ENCODE peak calls at places on chromosomes 4 and X, in four cellular contexts. P is A549, G is HepG2, B is K562. S is an unnamed sample.

GRCh38 chrX:45749375-45749774 is 548.7 kb upstream of the DIPK2B start:
- DNase-seq in P (no peak), G (no peak), B (no peak), S (no peak)

GRCh38 chr4:161664740-161665139 is 499.1 kb downstream of the FSTL5 start:
- DNase-seq in P (no peak), G (no peak), B (peak), S (no peak)

GRCh38 chr4:140242357-140243284 is 88.6 kb upstream of the MAML3 start:
- DNase-seq in P (no peak), G (no peak), B (no peak), S (no peak)

GRCh38 chr4:2798399-2799301 is 5.8 kb downstream of the SH3BP2 start:
- DNase-seq in P (no peak), G (no peak), B (no peak), S (no peak)

GRCh38 chr4:187664011-187664410 is 331.6 kb upstream of the ZFP42 start:
- DNase-seq in P (no peak), G (no peak), B (no peak), S (no peak)

GRCh38 chrX:103356023-103356798 is at the start of gene TCEAL9:
- DNase-seq in P (peak), G (peak), B (peak), S (peak)

GRCh38 chr4:33395731-33396485 is 2675.7 kb downstream of the PCDH7 start:
- DNase-seq in P (no peak), G (no peak), B (no peak), S (no peak)

GRCh38 chrX:153829799-153830631 is at the start of gene PDZD4:
- DNase-seq in P (no peak), G (no peak), B (no peak), S (peak)

GRCh38 chr4:63728480-63729177 is 680.6 kb downstream of the TECRL start:
- DNase-seq in P (no peak), G (no peak), B (no peak), S (peak)

GRCh38 chr4:5798946-5799345 is 87.9 kb downstream of the EVC start:
- DNase-seq in P (no peak), G (no peak), B (no peak), S (no peak)

GRCh38 chrX:69262036-69262905 is 97.0 kb upstream of the PJA1 start:
- DNase-seq in P (no peak), G (no peak), B (no peak), S (no peak)

GRCh38 chr4:72112514-72113156 is 80.8 kb downstream of the NPFFR2 start:
- DNase-seq in P (peak), G (peak), B (peak), S (no peak)

GRCh38 chrX:19361701-19362100 is 18.0 kb downstream of the PDHA1 start:
- DNase-seq in P (no peak), G (no peak), B (no peak), S (no peak)

GRCh38 chrX:153646620-153647373 is at the start of gene DUSP9:
- DNase-seq in P (peak), G (peak), B (peak), S (peak)

GRCh38 chr4:85724801-85725548 is 250.0 kb downstream of the ARHGAP24 start:
- DNase-seq in P (no peak), G (no peak), B (no peak), S (no peak)

GRCh38 chrX:1242901-1243402 is 25.7 kb upstream of the CSF2RA start:
- DNase-seq in P (peak), G (no peak), B (no peak), S (no peak)

GRCh38 chrX:100895365-100896075 is 21.4 kb upstream of the NOX1 start:
- DNase-seq in P (peak), G (peak), B (peak), S (peak)

GRCh38 chr4:165842684-165843083 is 30.4 kb upstream of the TLL1 start:
- DNase-seq in P (no peak), G (no peak), B (no peak), S (no peak)

GRCh38 chr4:14313757-14314156 is 686.2 kb upstream of the BOD1L1 start:
- DNase-seq in P (no peak), G (no peak), B (no peak), S (no peak)

GRCh38 chr4:6962211-6963041 is 52.8 kb downstream of the TBC1D14 start:
- DNase-seq in P (no peak), G (no peak), B (no peak), S (no peak)

GRCh38 chr4:58050439-58050838 is 940.3 kb upstream of the IGFBP7 start:
- DNase-seq in P (no peak), G (no peak), B (no peak), S (no peak)

GRCh38 chr4:186144180-186144579 is 39.7 kb downstream of the FAM149A start:
- DNase-seq in P (peak), G (no peak), B (no peak), S (no peak)

GRCh38 chr4:73452953-73453700 is 17.1 kb downstream of the AFP start:
- DNase-seq in P (no peak), G (peak), B (no peak), S (no peak)

GRCh38 chr4:2812985-2813384 is 20.1 kb downstream of the SH3BP2 start:
- DNase-seq in P (no peak), G (no peak), B (no peak), S (no peak)

GRCh38 chrX:39767446-39767845 is 330.3 kb downstream of the BCOR start:
- DNase-seq in P (no peak), G (no peak), B (no peak), S (no peak)

GRCh38 chr4:21490682-21491081 is 457.9 kb downstream of the KCNIP4 start:
- DNase-seq in P (no peak), G (no peak), B (no peak), S (no peak)

GRCh38 chr4:97984545-97985131 is 158.6 kb downstream of the STPG2 start:
- DNase-seq in P (peak), G (no peak), B (peak), S (peak)

GRCh38 chr4:173025131-173025530 is 143.5 kb upstream of the GALNT7 start:
- DNase-seq in P (peak), G (peak), B (peak), S (peak)

GRCh38 chr4:166670341-166670740 is 564.0 kb downstream of the SPOCK3 start:
- DNase-seq in P (no peak), G (no peak), B (no peak), S (no peak)

GRCh38 chr4:84258905-84259830 is 239.9 kb downstream of the NKX6-1 start:
- DNase-seq in P (peak), G (peak), B (peak), S (no peak)

GRCh38 chrX:41335590-41336331 is 1.8 kb downstream of the DDX3X start:
- DNase-seq in P (no peak), G (no peak), B (no peak), S (no peak)

GRCh38 chr4:161252520-161253141 is 911.2 kb downstream of the FSTL5 start:
- DNase-seq in P (peak), G (peak), B (peak), S (no peak)

GRCh38 chrX:154021131-154021611 is 1.5 kb upstream of the IRAK1 start:
- DNase-seq in P (no peak), G (no peak), B (peak), S (no peak)

GRCh38 chrX:132676102-132676501 is 187.3 kb upstream of the MBNL3 start:
- DNase-seq in P (no peak), G (no peak), B (no peak), S (peak)

GRCh38 chrX:3026074-3026588 is 15.1 kb upstream of the ARSF start:
- DNase-seq in P (no peak), G (no peak), B (no peak), S (no peak)

GRCh38 chr4:118398226-118399090 is 45.7 kb upstream of the PRSS12 start:
- DNase-seq in P (no peak), G (no peak), B (no peak), S (no peak)

GRCh38 chrX:13216139-13216538 is 103.7 kb downstream of the ATXN3L start:
- DNase-seq in P (no peak), G (no peak), B (no peak), S (no peak)

GRCh38 chr4:8215001-8215427 is 15.9 kb downstream of the SH3TC1 start:
- DNase-seq in P (no peak), G (no peak), B (no peak), S (no peak)

GRCh38 chrX:120559799-120560198 is 963 bp downstream of the CUL4B start:
- DNase-seq in P (no peak), G (no peak), B (peak), S (no peak)
- TF ChIP-seq HMGXB4 in P (no peak), G (no peak), B (no peak), S (no peak)

GRCh38 chr4:40909363-40909876 is 159.7 kb downstream of the NSUN7 start:
- DNase-seq in P (no peak), G (no peak), B (no peak), S (no peak)
- TF ChIP-seq JUN in P (no peak), G (no peak), B (no peak), S (no peak)

GRCh38 chr4:59712474-59712873 is 1487.7 kb upstream of the ADGRL3 start:
- DNase-seq in P (no peak), G (no peak), B (no peak), S (no peak)
- TF ChIP-seq HMGXB4 in P (no peak), G (no peak), B (no peak), S (no peak)

GRCh38 chr4:150238591-150238990 is 160.3 kb downstream of the DCLK2 start:
- DNase-seq in P (no peak), G (no peak), B (no peak), S (no peak)

GRCh38 chr4:150240011-150240410 is 161.8 kb downstream of the DCLK2 start:
- DNase-seq in P (no peak), G (no peak), B (no peak), S (no peak)

GRCh38 chr4:150243932-150244331 is 165.7 kb downstream of the DCLK2 start:
- DNase-seq in P (no peak), G (no peak), B (no peak), S (no peak)

GRCh38 chr4:150244600-150244999 is 166.4 kb downstream of the DCLK2 start:
- DNase-seq in P (peak), G (no peak), B (no peak), S (no peak)

DNA sequence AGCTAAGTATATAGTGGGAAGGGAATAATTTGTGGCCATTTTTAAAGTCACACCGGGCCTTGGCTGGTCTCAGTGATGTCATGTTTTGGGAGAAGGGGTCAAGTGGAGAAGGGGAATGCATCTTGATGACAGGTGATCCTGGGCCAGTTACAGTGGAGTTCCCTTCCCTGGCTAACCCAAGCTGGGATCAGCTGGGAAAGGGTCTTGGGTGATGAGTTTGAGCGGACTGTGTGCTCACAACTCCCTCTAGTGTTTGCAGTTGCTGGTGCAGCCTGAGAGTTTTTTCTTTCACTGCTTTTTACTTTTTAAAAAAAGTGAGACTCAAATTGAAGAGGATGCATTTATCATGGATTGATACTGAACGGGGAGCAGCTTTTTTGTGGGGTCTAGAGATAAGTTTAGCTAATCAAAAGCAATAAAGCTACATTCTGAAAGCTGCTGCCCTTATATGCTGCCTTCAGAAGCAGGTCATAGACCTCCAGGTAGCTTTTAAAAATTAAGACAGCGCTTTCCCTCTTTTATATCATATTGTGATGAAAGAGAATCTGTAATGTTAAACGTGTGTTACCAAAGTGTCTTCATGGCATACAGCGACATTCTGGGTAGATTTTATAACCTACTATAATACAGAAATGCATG is 164.7 kb downstream of the DCLK2 start:
- DNase-seq in P (peak), G (no peak), B (peak), S (peak)
- TF ChIP-seq JUN in P (no peak), G (no peak), B (no peak), S (no peak)

GRCh38 chrX:24415921-24416320 is 49.2 kb upstream of the PDK3 start:
- DNase-seq in P (no peak), G (no peak), B (no peak), S (no peak)
- TF ChIP-seq HMGXB4 in P (no peak), G (no peak), B (no peak), S (no peak)

DNA sequence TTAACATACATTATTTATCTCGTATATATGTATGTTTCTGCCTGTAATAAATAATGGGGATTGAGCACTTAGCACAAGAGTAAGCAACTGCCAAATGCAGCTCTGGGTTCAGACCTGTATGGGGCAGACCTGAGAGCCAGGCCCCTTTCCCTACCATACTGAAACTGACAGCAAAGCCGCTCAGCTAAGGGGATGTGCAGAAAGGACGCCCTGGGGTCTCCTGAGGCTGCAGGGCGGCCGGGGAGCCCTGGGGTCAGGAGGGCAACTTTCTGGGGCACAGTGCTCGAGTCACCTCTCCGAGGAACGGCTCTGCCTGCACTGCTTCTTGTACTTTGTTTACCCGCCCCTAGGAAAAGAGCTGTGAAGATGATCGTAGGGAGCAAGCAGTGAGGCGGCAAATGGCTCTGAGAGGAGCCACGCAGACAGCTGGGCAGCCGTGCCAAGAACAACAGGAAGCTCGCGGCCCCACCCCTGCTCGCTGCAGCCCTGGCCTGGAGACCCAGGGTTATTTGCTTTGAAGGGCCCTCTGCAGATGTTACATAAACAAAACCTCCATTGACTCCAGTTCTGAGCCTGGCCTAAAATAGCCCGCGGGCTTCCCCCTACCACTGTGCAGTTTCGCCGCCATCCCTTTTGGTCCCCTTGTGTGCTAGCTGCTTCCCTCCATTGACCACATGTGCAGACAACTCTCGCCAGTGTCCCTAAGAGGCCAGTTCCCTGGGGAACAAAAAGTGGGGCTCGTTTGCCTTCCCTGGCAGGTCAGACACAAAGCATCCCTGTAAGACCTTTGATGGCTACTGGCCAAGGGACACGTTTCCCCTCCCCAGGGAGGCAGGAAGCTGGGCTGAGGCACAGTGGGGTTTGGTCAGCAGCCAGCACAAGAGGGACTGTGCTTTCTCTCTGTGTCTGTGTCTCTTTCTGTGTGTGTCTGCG is 111.3 kb upstream of the LNX1 start:
- DNase-seq in P (peak), G (peak), B (no peak), S (peak)
- TF ChIP-seq JUN in P (no peak), G (no peak), B (no peak), S (no peak)

GRCh38 chr4:25878676-25879075 is 15.9 kb upstream of the SEL1L3 start:
- DNase-seq in P (no peak), G (no peak), B (no peak), S (no peak)

GRCh38 chr4:25879587-25879986 is 16.8 kb upstream of the SEL1L3 start:
- DNase-seq in P (no peak), G (no peak), B (no peak), S (no peak)

GRCh38 chr4:25881187-25881586 is 18.4 kb upstream of the SEL1L3 start:
- DNase-seq in P (no peak), G (no peak), B (no peak), S (no peak)

GRCh38 chr4:25879991-25880641 is 17.3 kb upstream of the SEL1L3 start:
- DNase-seq in P (no peak), G (no peak), B (no peak), S (no peak)

DNA sequence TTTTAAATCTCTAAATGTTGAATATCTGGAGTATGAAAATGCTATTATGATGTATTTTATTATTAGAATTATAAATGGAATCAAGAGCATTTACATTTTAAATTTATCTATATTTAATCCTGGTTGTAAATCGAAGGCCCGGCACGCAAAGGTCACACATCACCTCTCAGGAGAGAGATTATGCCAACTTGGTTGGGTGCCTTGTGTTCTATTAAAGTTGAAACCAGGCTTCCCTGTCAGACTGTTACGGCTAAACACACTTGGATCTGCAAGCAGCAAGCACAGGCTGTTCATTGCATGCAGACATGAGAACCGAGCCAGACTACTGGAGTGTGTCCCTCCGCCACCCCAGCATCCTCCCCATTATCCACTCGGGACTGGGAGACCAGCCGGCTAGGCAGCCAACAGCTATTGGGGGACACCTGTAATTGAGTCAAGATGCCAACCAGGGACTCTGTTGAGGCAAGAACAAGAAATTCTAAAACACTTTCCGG is 16.4 kb upstream of the SEL1L3 start:
- DNase-seq in P (no peak), G (no peak), B (no peak), S (no peak)
- TF ChIP-seq HMGXB4 in P (no peak), G (no peak), B (no peak), S (no peak)

GRCh38 chr4:26020083-26020668 is 106.2 kb downstream of the SMIM20 start:
- DNase-seq in P (no peak), G (no peak), B (peak), S (no peak)
- TF ChIP-seq JUN in P (no peak), G (no peak), B (no peak), S (no peak)

DNA sequence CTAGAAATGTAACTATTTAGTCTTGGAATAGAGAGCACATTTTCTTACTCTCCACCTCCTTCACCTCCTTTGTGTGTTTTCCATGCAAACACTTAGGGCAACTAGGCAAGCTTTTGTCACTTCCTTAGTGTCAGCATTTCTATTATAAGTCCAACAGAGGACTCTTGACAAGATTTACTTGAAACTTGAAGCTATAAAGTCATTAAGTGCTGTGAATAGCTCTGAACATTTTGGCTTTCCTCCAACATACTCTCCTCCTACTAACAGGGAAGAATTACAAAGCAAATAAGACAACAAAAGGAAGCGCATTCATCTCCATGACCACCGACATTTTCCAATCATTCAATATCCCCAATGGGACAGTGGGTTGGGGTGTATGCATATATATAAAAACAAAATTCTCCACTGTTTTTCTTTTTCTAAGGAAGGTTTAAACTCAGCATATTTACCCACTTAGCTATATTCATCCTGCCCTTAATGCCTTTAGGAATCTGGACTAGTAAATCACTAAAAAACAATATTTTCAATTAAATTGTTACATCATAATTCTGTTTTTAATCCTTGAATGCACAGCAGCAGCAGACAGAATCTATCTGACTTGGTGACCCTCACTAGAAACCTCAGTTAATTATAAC is 264.6 kb downstream of the SNCA start:
- DNase-seq in P (no peak), G (no peak), B (no peak), S (no peak)
- TF ChIP-seq HMGXB4 in P (no peak), G (no peak), B (no peak), S (no peak)